ENCODE peak calls at places on chromosomes 1 and 21, in six cellular contexts. L, F, D, J, T and E are unnamed samples.
A peak's percentile ranks its signal among the peaks of the same experiment; 100 is the strongest.

GRCh38 chr1:36306210-36306901 is at the start of gene SH3D21:
- DNase-seq in L (peak; percentile 28), F (no peak), D (no peak), J (peak; percentile 81), T (peak; percentile 22), E (no peak)

GRCh38 chr1:53957231-53957818 is 11.2 kb downstream of the LRRC42 start:
- DNase-seq in L (no peak), F (peak; percentile 78), D (no peak), J (no peak), T (peak; percentile 29), E (no peak)

GRCh38 chr21:45293214-45293725 is 5.6 kb upstream of the POFUT2 start:
- DNase-seq in L (peak; percentile 70), F (peak; percentile 61), D (no peak), J (peak; percentile 43), T (no peak), E (no peak)

GRCh38 chr1:11417162-11417561 is 61.8 kb upstream of the DISP3 start:
- DNase-seq in L (peak; percentile 26), F (peak; percentile 66), D (no peak), J (no peak), T (no peak), E (no peak)

GRCh38 chr1:219965285-219965684 is 36.9 kb upstream of the SLC30A10 start:
- DNase-seq in L (no peak), F (no peak), D (no peak), J (no peak), T (no peak), E (no peak)

GRCh38 chr1:226233293-226233692 is 9.8 kb downstream of the MIXL1 start:
- DNase-seq in L (no peak), F (no peak), D (no peak), J (no peak), T (no peak), E (no peak)

GRCh38 chr1:75171876-75172275 is 37.7 kb downstream of the LHX8 start:
- DNase-seq in L (no peak), F (no peak), D (no peak), J (no peak), T (no peak), E (no peak)

GRCh38 chr1:184691719-184692324 is 62.8 kb downstream of the EDEM3 start:
- DNase-seq in L (peak; percentile 66), F (no peak), D (no peak), J (no peak), T (peak; percentile 63), E (no peak)

GRCh38 chr1:118077331-118078055 is 107.5 kb downstream of the SPAG17 start:
- DNase-seq in L (peak; percentile 64), F (peak; percentile 31), D (no peak), J (no peak), T (peak; percentile 41), E (no peak)

GRCh38 chr21:46118305-46118870 is 20.5 kb downstream of the COL6A2 start:
- DNase-seq in L (peak; percentile 11), F (no peak), D (no peak), J (peak; percentile 32), T (no peak), E (no peak)

GRCh38 chr1:29603622-29604021 is 367.3 kb downstream of the PTPRU start:
- DNase-seq in L (no peak), F (no peak), D (no peak), J (no peak), T (no peak), E (no peak)

GRCh38 chr1:234765181-234765580 is 155.2 kb upstream of the IRF2BP2 start:
- DNase-seq in L (no peak), F (no peak), D (no peak), J (no peak), T (no peak), E (no peak)

GRCh38 chr21:36282568-36283230 is 37.3 kb upstream of the MORC3 start:
- DNase-seq in L (peak; percentile 28), F (no peak), D (no peak), J (no peak), T (peak; percentile 29), E (no peak)

GRCh38 chr1:67431156-67431765 is 1.1 kb upstream of the SERBP1 start:
- DNase-seq in L (no peak), F (no peak), D (no peak), J (no peak), T (no peak), E (no peak)

GRCh38 chr1:119827010-119827409 is 15.8 kb upstream of the REG4 start:
- DNase-seq in L (peak; percentile 5), F (no peak), D (no peak), J (no peak), T (no peak), E (no peak)

GRCh38 chr1:85438353-85438752 is 26.6 kb downstream of the DDAH1 start:
- DNase-seq in L (peak; percentile 65), F (no peak), D (no peak), J (no peak), T (peak; percentile 42), E (no peak)

GRCh38 chr1:27436204-27437159 is 44.1 kb downstream of the GPR3 start:
- DNase-seq in L (peak; percentile 63), F (no peak), D (no peak), J (no peak), T (peak; percentile 65), E (no peak)